ENCODE peak calls at places on chromosome 15, in four cellular contexts. N is AG09319; D is left colon; F is stimulated activated CD4-positive, alpha-beta T cell treated with anti-CD3 and anti-CD28 coated beads, Interleukin-1b, Interleukin-23, amount 100 ng/mL, for 24 hours. Z is an unnamed sample.

GRCh38 chr15:65258863-65259262 is 27.8 kb downstream of the PARP16 start:
- DNase-seq in F (no peak), N (no peak), D (no peak), Z (no peak)

GRCh38 chr15:62085740-62086139 is 19.0 kb downstream of the C2CD4A start:
- DNase-seq in D (no peak), F (no peak), N (no peak), Z (no peak)

GRCh38 chr15:61946778-61947177 is 113.5 kb downstream of the VPS13C start:
- DNase-seq in D (no peak), F (no peak), N (no peak), Z (no peak)

GRCh38 chr15:89139613-89140499 is 51.6 kb downstream of the ABHD2 start:
- DNase-seq in N (no peak), D (no peak), F (no peak), Z (no peak)

GRCh38 chr15:49026700-49027099 is 19.5 kb downstream of the SECISBP2L start:
- DNase-seq in N (no peak), D (no peak), F (no peak), Z (no peak)

GRCh38 chr15:66224946-66225345 is 28.6 kb downstream of the MEGF11 start:
- DNase-seq in N (no peak), F (no peak), D (no peak), Z (no peak)

GRCh38 chr15:78056714-78057269 is 20.7 kb downstream of the TBC1D2B start:
- DNase-seq in D (peak), F (no peak), N (no peak), Z (no peak)

GRCh38 chr15:88479169-88479568 is 11.7 kb downstream of the MRPS11 start:
- DNase-seq in D (no peak), F (no peak), N (no peak), Z (no peak)

GRCh38 chr15:51776952-51777574 is 25.7 kb downstream of the TMOD2 start:
- DNase-seq in D (peak), N (peak), F (peak), Z (peak)

GRCh38 chr15:78644979-78645378 is 4.0 kb upstream of the CHRNB4 start:
- DNase-seq in N (no peak), F (no peak), D (no peak), Z (no peak)

GRCh38 chr15:97672586-97672985 is 287.9 kb upstream of the ARRDC4 start:
- DNase-seq in N (no peak), D (no peak), F (no peak), Z (no peak)

GRCh38 chr15:101803676-101804075 is 367 bp downstream of the OR4F6 start:
- DNase-seq in F (no peak), N (no peak), D (no peak), Z (no peak)

GRCh38 chr15:51243774-51244173 is 94.6 kb downstream of the CYP19A1 start:
- DNase-seq in N (no peak), F (no peak), D (no peak), Z (no peak)

GRCh38 chr15:85542895-85543331 is 162.5 kb downstream of the AKAP13 start:
- DNase-seq in F (no peak), D (no peak), N (no peak), Z (no peak)

GRCh38 chr15:40272713-40273056 is 10.2 kb downstream of the ANKRD63 start:
- DNase-seq in F (no peak), N (no peak), D (no peak), Z (no peak)

Z was measured in T follicular helper cell.